ENCODE peak calls at places on chromosomes 13 and 19, in five cellular contexts. B is stimulated activated effector memory CD8-positive, alpha-beta T cell treated with anti-CD3 and anti-CD28 coated beads, Interleukin-12 subunit alpha, Interleukin-12 subunit beta, amount 100 ng/mL, for 72 hours; A is foreskin fibroblast; E is CD8-positive, alpha-beta memory T cell; Q is stimulated activated CD4-positive, alpha-beta T cell treated with anti-CD3 and anti-CD28 coated beads, Interleukin-4, amount 100 ng/mL, for 48 hours. U is an unnamed sample.
A peak's percentile ranks its signal among the peaks of the same experiment; 100 is the strongest.

GRCh38 chr13:25088562-25089221 is 7.2 kb upstream of the PABPC3 start:
- DNase-seq in B (no peak), A (no peak), E (no peak), Q (no peak), U (no peak)

GRCh38 chr13:51041126-51041525 is 69.9 kb downstream of the C13orf42 start:
- DNase-seq in B (no peak), A (peak; percentile 4), E (no peak), Q (no peak), U (no peak)

GRCh38 chr19:1264801-1265610 is 4.1 kb upstream of the CIRBP start:
- DNase-seq in B (no peak), A (peak; percentile 97), E (no peak), Q (no peak), U (peak; percentile 78)

GRCh38 chr19:21398851-21399250 is 1.9 kb downstream of the ZNF493 start:
- DNase-seq in B (no peak), A (peak; percentile 53), E (no peak), Q (no peak), U (no peak)

GRCh38 chr13:112833551-112834257 is 135.3 kb upstream of the MCF2L start:
- DNase-seq in B (no peak), A (no peak), E (no peak), Q (no peak), U (no peak)

GRCh38 chr19:11694533-11695439 is 44.0 kb downstream of the ZNF823 start:
- DNase-seq in B (peak; percentile 87), A (peak; percentile 97), E (peak; percentile 73), Q (peak; percentile 84), U (peak; percentile 72)

GRCh38 chr13:32650705-32651311 is 64.6 kb downstream of the PDS5B start:
- DNase-seq in B (peak; percentile 76), A (peak; percentile 83), E (peak; percentile 68), Q (peak; percentile 62), U (peak; percentile 23)

GRCh38 chr19:5193192-5193591 is 147.4 kb downstream of the PTPRS start:
- DNase-seq in B (no peak), A (no peak), E (no peak), Q (no peak), U (no peak)

GRCh38 chr19:15365264-15365663 is 14.3 kb downstream of the AKAP8 start:
- DNase-seq in B (no peak), A (no peak), E (no peak), Q (no peak), U (no peak)

GRCh38 chr19:13986348-13986904 is 19.7 kb downstream of the RFX1 start:
- DNase-seq in B (peak; percentile 99), A (peak; percentile 87), E (peak; percentile 100), Q (peak; percentile 98), U (peak; percentile 97)

U was measured in memory B cell.